ENCODE peak calls at places on chromosomes 1 and 21, in four cellular contexts. One of them, this sample, is unnamed.

GRCh38 chr1:234148816-234149215 is 224.4 kb upstream of the COA6 start:
- DNase-seq in Right ventricle myocardium superior: no peak
- DNase-seq in body of pancreas: no peak
- DNase-seq in T-helper 22 cell: no peak
- DNase-seq in this sample: no peak

GRCh38 chr1:3332662-3333061 is 121.8 kb upstream of the ARHGEF16 start:
- DNase-seq in Right ventricle myocardium superior: no peak
- DNase-seq in body of pancreas: no peak
- DNase-seq in T-helper 22 cell: no peak
- DNase-seq in this sample: no peak

GRCh38 chr21:39969691-39970364 is 102.6 kb downstream of the PCP4 start:
- DNase-seq in Right ventricle myocardium superior: no peak
- DNase-seq in body of pancreas: no peak
- DNase-seq in T-helper 22 cell: no peak
- DNase-seq in this sample: no peak

GRCh38 chr21:46410516-46410915 is 48.2 kb upstream of the DIP2A start:
- DNase-seq in Right ventricle myocardium superior: peak
- DNase-seq in body of pancreas: no peak
- DNase-seq in T-helper 22 cell: no peak
- DNase-seq in this sample: no peak

GRCh38 chr21:41653944-41654625 is 112.8 kb downstream of the RIPK4 start:
- DNase-seq in Right ventricle myocardium superior: no peak
- DNase-seq in body of pancreas: no peak
- DNase-seq in T-helper 22 cell: no peak
- DNase-seq in this sample: no peak

GRCh38 chr21:35045539-35046222 is 3.4 kb downstream of the RUNX1 start:
- DNase-seq in Right ventricle myocardium superior: no peak
- DNase-seq in body of pancreas: no peak
- DNase-seq in T-helper 22 cell: peak
- DNase-seq in this sample: no peak

GRCh38 chr1:62993844-62994243 is 209.9 kb downstream of the ATG4C start:
- DNase-seq in Right ventricle myocardium superior: no peak
- DNase-seq in body of pancreas: no peak
- DNase-seq in T-helper 22 cell: no peak
- DNase-seq in this sample: no peak

GRCh38 chr1:187413770-187414169 is 585.0 kb downstream of the PLA2G4A start:
- DNase-seq in Right ventricle myocardium superior: no peak
- DNase-seq in body of pancreas: no peak
- DNase-seq in T-helper 22 cell: no peak
- DNase-seq in this sample: no peak

GRCh38 chr1:44672254-44672955 is 1.9 kb downstream of the TMEM53 start:
- DNase-seq in Right ventricle myocardium superior: no peak
- DNase-seq in body of pancreas: no peak
- DNase-seq in T-helper 22 cell: no peak
- DNase-seq in this sample: peak

GRCh38 chr1:192518700-192519099 is 56.9 kb upstream of the RGS1 start:
- DNase-seq in Right ventricle myocardium superior: no peak
- DNase-seq in body of pancreas: no peak
- DNase-seq in T-helper 22 cell: no peak
- DNase-seq in this sample: no peak

GRCh38 chr1:246383217-246383616 is 123.9 kb downstream of the SMYD3 start:
- DNase-seq in Right ventricle myocardium superior: no peak
- DNase-seq in body of pancreas: no peak
- DNase-seq in T-helper 22 cell: no peak
- DNase-seq in this sample: no peak

GRCh38 chr1:53410100-53410541 is 49.1 kb upstream of the DMRTB1 start:
- DNase-seq in Right ventricle myocardium superior: no peak
- DNase-seq in body of pancreas: no peak
- DNase-seq in T-helper 22 cell: peak
- DNase-seq in this sample: no peak

GRCh38 chr1:162942903-162943567 is 82.1 kb upstream of the CCDC190 start:
- DNase-seq in Right ventricle myocardium superior: no peak
- DNase-seq in body of pancreas: no peak
- DNase-seq in T-helper 22 cell: no peak
- DNase-seq in this sample: no peak

GRCh38 chr1:57536749-57537423 is 113.0 kb upstream of the DAB1 start:
- DNase-seq in Right ventricle myocardium superior: no peak
- DNase-seq in body of pancreas: no peak
- DNase-seq in T-helper 22 cell: no peak
- DNase-seq in this sample: no peak

GRCh38 chr1:10295471-10296085 is 85.2 kb downstream of the KIF1B start:
- DNase-seq in Right ventricle myocardium superior: no peak
- DNase-seq in body of pancreas: no peak
- DNase-seq in T-helper 22 cell: no peak
- DNase-seq in this sample: no peak

GRCh38 chr1:224067207-224067606 is 46.7 kb upstream of the FBXO28 start:
- DNase-seq in Right ventricle myocardium superior: no peak
- DNase-seq in body of pancreas: no peak
- DNase-seq in T-helper 22 cell: no peak
- DNase-seq in this sample: no peak